ENCODE peak calls at places on chromosome 13, in ten cellular contexts. M is right lobe of liver, C is brain microvascular endothelial cell, P is left lung, Q is dorsolateral prefrontal cortex, N is progenitor cell of endocrine pancreas, H is tibial artery, D is thoracic aorta, E is GM10248, T is heart right ventricle. W is an unnamed sample.

GRCh38 chr13:51286135-51287002 is 53.1 kb upstream of the SERPINE3 start:
- DNase-seq in Q (peak; percentile 86), E (peak; percentile 76), C (peak; percentile 60), D (peak; percentile 15), N (peak; percentile 77), M (peak; percentile 84), P (peak; percentile 73), T (peak; percentile 74), H (peak; percentile 62), W (peak; percentile 56)

GRCh38 chr13:25232937-25233515 is 54.3 kb downstream of the MTMR6 start:
- DNase-seq in C (no peak), D (no peak), E (peak; percentile 54), M (no peak), P (no peak), T (no peak), H (no peak), N (no peak), Q (no peak), W (no peak)

GRCh38 chr13:99418663-99419140 is 82.6 kb upstream of the TM9SF2 start:
- DNase-seq in H (no peak), E (no peak), M (no peak), D (no peak), P (no peak), Q (no peak), T (no peak), N (no peak), C (no peak), W (no peak)

GRCh38 chr13:50323440-50324070 is 308.3 kb downstream of the KCNRG start:
- DNase-seq in C (peak; percentile 79), P (no peak), N (no peak), H (no peak), E (no peak), T (no peak), D (no peak), Q (no peak), M (no peak), W (no peak)

GRCh38 chr13:98834254-98834960 is 81.9 kb upstream of the SLC15A1 start:
- DNase-seq in M (no peak), H (no peak), N (no peak), D (no peak), P (no peak), E (no peak), C (no peak), T (no peak), Q (no peak), W (no peak)

GRCh38 chr13:28531195-28531955 is 36.4 kb upstream of the FLT1 start:
- DNase-seq in H (peak; percentile 21), P (no peak), Q (peak; percentile 30), N (no peak), D (no peak), T (peak; percentile 80), M (peak; percentile 59), E (no peak), C (peak; percentile 13), W (no peak)

GRCh38 chr13:101627556-101627943 is 175.1 kb downstream of the ITGBL1 start:
- DNase-seq in P (no peak), H (no peak), M (no peak), Q (no peak), D (no peak), E (no peak), C (no peak), N (no peak), T (no peak), W (no peak)

GRCh38 chr13:35512271-35512920 is 35.9 kb upstream of the MAB21L1 start:
- DNase-seq in T (no peak), N (no peak), P (no peak), D (no peak), Q (no peak), H (no peak), C (peak; percentile 89), M (no peak), E (no peak), W (no peak)

GRCh38 chr13:26709461-26709860 is 51.1 kb downstream of the GPR12 start:
- DNase-seq in P (no peak), H (no peak), E (no peak), C (no peak), N (no peak), T (no peak), D (no peak), Q (no peak), M (no peak), W (no peak)

GRCh38 chr13:43865892-43866291 is 13.6 kb downstream of the CCDC122 start:
- DNase-seq in H (no peak), C (no peak), T (no peak), P (no peak), M (no peak), Q (no peak), D (no peak), E (no peak), N (no peak), W (no peak)

GRCh38 chr13:97258801-97259200 is 36.7 kb downstream of the MBNL2 start:
- DNase-seq in Q (no peak), P (no peak), E (no peak), T (no peak), M (no peak), H (no peak), C (peak; percentile 41), N (no peak), D (no peak), W (no peak)

GRCh38 chr13:30255696-30256095 is 51.7 kb downstream of the KATNAL1 start:
- DNase-seq in M (no peak), C (no peak), T (no peak), N (no peak), E (no peak), H (no peak), D (no peak), Q (no peak), P (no peak), W (no peak)
- TF ChIP-seq CTCF in M (no peak), C (no peak), T (peak; percentile 43), N (no peak), E (no peak), H (no peak), D (peak; percentile 12), Q (peak; percentile 6), P (no peak), W (no peak)

DNA sequence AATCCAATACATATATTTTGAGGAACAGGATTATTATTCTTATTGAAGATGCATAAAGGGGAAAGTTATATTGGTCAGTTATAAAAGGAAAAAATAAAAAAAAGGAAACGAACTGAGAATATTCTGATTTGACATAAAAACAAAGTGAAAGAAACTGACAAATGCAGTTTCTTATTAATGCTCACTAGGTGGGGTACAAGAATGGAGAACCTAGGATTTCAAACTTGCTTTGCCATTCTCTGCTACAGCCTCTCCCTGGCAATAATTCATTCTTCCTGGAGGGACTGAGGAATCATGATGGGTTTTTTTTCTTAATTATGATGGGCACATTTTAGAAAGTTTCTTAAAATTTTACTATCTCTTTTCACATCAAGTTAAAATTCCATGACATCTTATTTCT is 154.9 kb downstream of the PCDH9 start:
- DNase-seq in E (no peak), N (no peak), M (no peak), H (no peak), C (no peak), P (no peak), D (no peak), Q (no peak), T (no peak), W (no peak)
- TF ChIP-seq CTCF in E (no peak), N (no peak), M (peak; percentile 54), H (no peak), C (peak; percentile 25), P (no peak), D (no peak), Q (no peak), T (peak; percentile 62), W (no peak)

GRCh38 chr13:30796132-30796832 is 60.9 kb downstream of the ALOX5AP start:
- DNase-seq in D (no peak), N (no peak), C (peak; percentile 43), Q (peak; percentile 25), M (no peak), T (no peak), H (no peak), P (no peak), E (no peak), W (no peak)
- TF ChIP-seq CTCF in D (peak; percentile 12), N (no peak), C (no peak), Q (no peak), M (no peak), T (no peak), H (no peak), P (no peak), E (no peak), W (no peak)

DNA sequence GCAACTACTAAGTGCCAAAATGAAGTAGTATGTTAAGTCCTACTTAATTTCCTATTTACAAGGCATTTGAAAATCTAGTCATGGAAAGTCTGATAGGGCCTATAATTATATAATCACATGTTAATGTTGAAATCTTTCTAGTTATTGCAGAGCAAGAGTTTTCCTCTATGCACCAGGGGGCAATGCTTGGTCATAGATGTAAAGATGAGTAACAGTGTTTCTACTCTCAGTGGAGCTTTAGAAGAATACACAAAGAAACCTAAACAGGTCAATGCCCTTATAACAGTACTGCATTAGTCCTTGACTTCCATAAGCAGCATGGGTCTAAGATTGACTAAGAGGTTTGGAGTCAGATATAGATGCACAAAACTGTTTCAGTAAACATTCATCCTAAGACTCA is 218.7 kb downstream of the KCTD12 start:
- DNase-seq in E (no peak), D (no peak), C (peak; percentile 61), P (no peak), M (no peak), Q (no peak), T (peak; percentile 32), H (no peak), N (no peak), W (no peak)
- TF ChIP-seq CTCF in E (peak; percentile 18), D (no peak), C (peak; percentile 48), P (no peak), M (peak; percentile 19), Q (no peak), T (peak; percentile 60), H (peak; percentile 30), N (no peak), W (no peak)

GRCh38 chr13:113002206-113002821 is 33.3 kb downstream of the MCF2L start:
- DNase-seq in D (no peak), H (no peak), M (no peak), C (no peak), P (no peak), E (no peak), Q (no peak), T (no peak), N (no peak), W (no peak)
- TF ChIP-seq CTCF in D (no peak), H (no peak), M (no peak), C (peak; percentile 43), P (no peak), E (no peak), Q (no peak), T (peak; percentile 41), N (peak; percentile 51), W (peak; percentile 45)

DNA sequence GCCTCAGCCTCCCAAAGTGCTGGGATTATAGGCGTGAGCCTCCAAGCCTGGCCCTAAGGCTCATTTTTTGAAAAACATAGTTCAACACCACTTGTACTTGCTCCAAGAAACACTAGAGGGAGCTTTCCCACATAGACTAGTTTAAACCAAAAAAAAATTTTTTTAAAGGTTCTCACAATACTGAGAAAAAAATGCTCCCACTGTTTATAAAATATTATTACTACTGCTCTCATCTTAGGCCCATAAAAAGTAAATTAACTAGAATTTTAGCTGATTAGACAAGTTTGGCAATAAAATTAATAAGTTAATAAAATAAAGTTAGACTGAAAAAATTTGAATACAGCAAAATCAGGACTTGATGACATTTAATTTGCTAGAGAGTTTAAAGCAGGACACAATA is 109.5 kb downstream of the TBC1D4 start:
- DNase-seq in M (no peak), H (no peak), N (no peak), C (peak; percentile 48), P (no peak), D (no peak), T (peak; percentile 52), E (peak; percentile 40), Q (no peak), W (no peak)
- TF ChIP-seq CTCF in M (peak; percentile 73), H (peak; percentile 55), N (peak; percentile 76), C (peak; percentile 63), P (peak; percentile 63), D (peak; percentile 64), T (peak; percentile 82), E (peak; percentile 73), Q (peak; percentile 71), W (peak; percentile 60)

W was measured in mesothelial cell of epicardium.